ENCODE peak calls at places on chromosomes 6 and 20, in nine cellular contexts. Y, D, E, R, G, B, C, U and H are unnamed samples.

GRCh38 chr6:19822134-19822533 is 15.0 kb upstream of the ID4 start:
- DNase-seq in C (no peak), R (no peak), U (no peak), D (no peak), G (no peak), B (no peak), E (no peak), Y (no peak), H (no peak)

GRCh38 chr20:34042286-34042685 is 48.6 kb downstream of the RALY start:
- DNase-seq in D (no peak), C (no peak), E (no peak), B (no peak), G (no peak), Y (no peak), R (no peak), U (no peak), H (no peak)

GRCh38 chr6:142763205-142763604 is 181.8 kb downstream of the HIVEP2 start:
- DNase-seq in G (no peak), B (no peak), Y (peak), R (peak), E (no peak), U (no peak), D (no peak), C (no peak), H (no peak)

GRCh38 chr6:165383323-165383722 is 73.9 kb upstream of the C6orf118 start:
- DNase-seq in Y (no peak), C (no peak), D (no peak), R (no peak), B (no peak), E (no peak), G (no peak), U (no peak), H (no peak)

GRCh38 chr20:41376349-41376748 is 9.7 kb upstream of the EMILIN3 start:
- DNase-seq in C (no peak), D (no peak), Y (no peak), E (no peak), B (no peak), R (no peak), U (no peak), G (no peak), H (no peak)

GRCh38 chr6:101232946-101233345 is 160.6 kb upstream of the GRIK2 start:
- DNase-seq in E (no peak), B (no peak), C (no peak), U (no peak), R (no peak), Y (no peak), G (no peak), D (no peak), H (no peak)

GRCh38 chr6:155493694-155494143 is 38.1 kb upstream of the NOX3 start:
- DNase-seq in C (peak), D (no peak), R (peak), U (peak), B (no peak), Y (peak), E (peak), G (peak), H (peak)

GRCh38 chr6:73017473-73017872 is 207.8 kb downstream of the KHDC1L start:
- DNase-seq in B (no peak), E (no peak), D (no peak), R (no peak), U (no peak), C (no peak), G (no peak), Y (no peak), H (no peak)

GRCh38 chr20:24577271-24577909 is 108.0 kb downstream of the SYNDIG1 start:
- DNase-seq in B (no peak), G (no peak), Y (no peak), D (no peak), E (no peak), R (no peak), C (no peak), U (no peak), H (no peak)

GRCh38 chr20:34046330-34046729 is 52.6 kb downstream of the RALY start:
- DNase-seq in D (no peak), C (no peak), U (no peak), Y (no peak), B (no peak), E (no peak), G (no peak), R (no peak), H (no peak)

GRCh38 chr6:1389791-1390070 is 355 bp downstream of the FOXF2 start:
- DNase-seq in G (no peak), B (no peak), R (no peak), E (no peak), D (no peak), Y (no peak), C (no peak), U (no peak), H (no peak)

GRCh38 chr6:43221774-43222101 is 7.5 kb downstream of the DNPH1 start:
- DNase-seq in U (no peak), E (no peak), R (no peak), D (no peak), B (no peak), G (no peak), C (no peak), Y (no peak), H (no peak)

GRCh38 chr6:83709748-83710050 is 798 bp upstream of the SNAP91 start:
- DNase-seq in B (no peak), C (no peak), Y (no peak), D (no peak), G (no peak), U (no peak), E (no peak), R (no peak), H (no peak)

GRCh38 chr6:84979541-84979940 is 215.1 kb upstream of the TBX18 start:
- DNase-seq in U (no peak), C (no peak), Y (no peak), G (no peak), E (no peak), D (no peak), R (no peak), B (no peak), H (no peak)

GRCh38 chr20:29497261-29497671 is 1760.2 kb upstream of the DEFB115 start:
- DNase-seq in G (peak), R (peak), C (no peak), D (peak), Y (no peak), B (no peak), U (no peak), E (peak), H (no peak)

GRCh38 chr6:38352636-38353035 is 287.1 kb downstream of the BTBD9 start:
- DNase-seq in C (no peak), E (no peak), B (no peak), U (no peak), G (no peak), D (no peak), Y (peak), R (no peak), H (no peak)

GRCh38 chr20:56630506-56631317 is 1.6 kb downstream of the TFAP2C start:
- DNase-seq in R (no peak), U (no peak), Y (no peak), C (no peak), D (peak), B (no peak), E (peak), G (no peak), H (no peak)

GRCh38 chr6:159109391-159109790 is 59.8 kb upstream of the FNDC1 start:
- DNase-seq in D (no peak), Y (no peak), G (no peak), U (no peak), E (no peak), C (no peak), B (no peak), R (no peak), H (peak)

GRCh38 chr6:13613029-13613594 is 2.0 kb upstream of the NOL7 start:
- DNase-seq in R (no peak), C (no peak), Y (no peak), B (no peak), U (no peak), D (no peak), G (no peak), E (no peak), H (no peak)

GRCh38 chr20:10713161-10713560 is 39.4 kb upstream of the JAG1 start:
- DNase-seq in U (no peak), R (no peak), D (no peak), B (no peak), G (no peak), C (no peak), E (no peak), Y (no peak), H (no peak)

GRCh38 chr6:160667854-160668481 is 3.9 kb upstream of the LPA start:
- DNase-seq in C (no peak), B (peak), Y (no peak), U (no peak), R (peak), G (no peak), E (no peak), D (peak), H (peak)

GRCh38 chr6:113858605-113859348 is 1.6 kb downstream of the MARCKS start:
- DNase-seq in D (peak), B (peak), E (peak), U (peak), C (peak), Y (peak), G (peak), R (peak), H (peak)

GRCh38 chr20:10581823-10582222 is 92.0 kb downstream of the JAG1 start:
- DNase-seq in C (no peak), B (no peak), D (no peak), G (no peak), Y (peak), R (peak), E (no peak), U (no peak), H (no peak)

GRCh38 chr6:9499709-9500108 is 915.2 kb downstream of the TFAP2A start:
- DNase-seq in G (no peak), Y (no peak), B (no peak), U (no peak), C (no peak), E (no peak), R (no peak), D (no peak), H (no peak)

GRCh38 chr6:88914180-88914579 is 49.2 kb downstream of the RNGTT start:
- DNase-seq in D (no peak), C (no peak), B (no peak), Y (no peak), G (no peak), U (no peak), R (peak), E (no peak), H (no peak)

GRCh38 chr6:132365319-132365907 is 35.9 kb downstream of the MOXD1 start:
- DNase-seq in U (no peak), D (no peak), B (no peak), C (no peak), E (no peak), G (no peak), R (no peak), Y (no peak), H (no peak)

GRCh38 chr6:134034951-134035822 is 17.2 kb downstream of the SLC2A12 start:
- DNase-seq in R (no peak), D (no peak), Y (no peak), U (no peak), E (no peak), B (no peak), G (no peak), C (no peak), H (no peak)

GRCh38 chr6:20331625-20332024 is 70.1 kb upstream of the E2F3 start:
- DNase-seq in G (no peak), E (no peak), R (no peak), C (no peak), D (no peak), U (no peak), B (no peak), Y (no peak), H (no peak)

GRCh38 chr6:37651991-37652390 is 45.7 kb downstream of the MDGA1 start:
- DNase-seq in B (no peak), C (no peak), Y (no peak), D (no peak), R (no peak), E (no peak), U (no peak), G (no peak), H (no peak)

GRCh38 chr20:32072168-32072721 is 20.2 kb downstream of the HCK start:
- DNase-seq in Y (no peak), E (no peak), R (no peak), C (no peak), B (no peak), D (no peak), G (no peak), U (no peak), H (no peak)

GRCh38 chr6:113860165-113860955 is 3.2 kb downstream of the MARCKS start:
- DNase-seq in R (no peak), E (peak), B (peak), C (no peak), Y (peak), D (peak), G (peak), U (no peak), H (peak)

GRCh38 chr20:7505152-7505834 is 435.0 kb downstream of the HAO1 start:
- DNase-seq in U (no peak), Y (no peak), E (no peak), R (no peak), G (no peak), B (no peak), C (no peak), D (no peak), H (no peak)

GRCh38 chr20:34522969-34523871 is 7.0 kb downstream of the DYNLRB1 start:
- DNase-seq in B (peak), D (peak), U (no peak), Y (peak), G (no peak), E (peak), C (peak), R (peak), H (peak)

GRCh38 chr6:36272234-36272633 is 2.4 kb downstream of the PNPLA1 start:
- DNase-seq in D (no peak), E (no peak), U (no peak), R (no peak), Y (no peak), B (no peak), G (no peak), C (no peak), H (no peak)

GRCh38 chr20:37567671-37568588 is 40.3 kb upstream of the BLCAP start:
- DNase-seq in U (no peak), D (no peak), Y (no peak), B (no peak), E (no peak), G (no peak), C (no peak), R (peak), H (no peak)
- H3K4me3 ChIP-seq in U (no peak), D (no peak), Y (no peak), B (no peak), E (no peak), G (no peak), C (no peak), R (peak), H (no peak)

GRCh38 chr6:31462964-31463940 is 34.7 kb upstream of the MICB start:
- DNase-seq in G (peak), R (peak), C (peak), B (peak), Y (peak), D (peak), U (peak), E (peak), H (peak)
- H3K4me3 ChIP-seq in G (peak), R (peak), C (peak), B (peak), Y (no peak), D (peak), U (peak), E (peak), H (peak)

DNA sequence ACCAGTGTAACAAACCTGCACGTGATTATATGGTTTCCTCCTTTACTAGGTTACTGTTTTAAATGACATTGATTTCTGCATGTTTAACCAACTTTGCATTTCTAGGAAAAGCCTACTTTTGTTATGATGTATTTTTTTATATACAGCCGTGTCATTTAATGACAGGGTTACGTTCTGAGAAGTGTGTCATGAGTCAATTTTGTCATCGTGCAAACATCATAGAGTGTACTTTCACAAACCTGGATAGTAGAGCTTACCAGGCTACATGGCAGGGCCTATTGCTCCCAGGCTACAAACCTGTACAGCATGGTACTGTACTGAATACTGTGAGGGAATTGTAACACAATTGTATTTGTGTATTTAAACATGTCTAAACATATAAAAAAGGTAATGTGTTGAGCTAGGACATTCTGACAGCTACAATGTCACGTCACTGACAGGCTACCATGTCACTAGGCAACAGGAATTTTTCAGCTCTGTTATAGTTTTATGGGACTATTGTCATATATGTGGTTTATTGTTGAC is 205.3 kb downstream of the PRL start:
- DNase-seq in G (no peak), C (no peak), B (no peak), R (no peak), D (no peak), Y (no peak), E (no peak), U (no peak), H (no peak)
- H3K4me3 ChIP-seq in G (no peak), C (no peak), B (no peak), R (no peak), D (no peak), Y (no peak), E (no peak), U (no peak), H (no peak)

GRCh38 chr6:75808507-75808906 is 59.5 kb downstream of the MYO6 start:
- DNase-seq in E (no peak), Y (no peak), D (no peak), C (no peak), B (no peak), R (no peak), G (no peak), U (no peak), H (no peak)
- H3K4me3 ChIP-seq in E (no peak), Y (no peak), D (no peak), C (no peak), B (no peak), R (no peak), G (no peak), U (no peak), H (no peak)

DNA sequence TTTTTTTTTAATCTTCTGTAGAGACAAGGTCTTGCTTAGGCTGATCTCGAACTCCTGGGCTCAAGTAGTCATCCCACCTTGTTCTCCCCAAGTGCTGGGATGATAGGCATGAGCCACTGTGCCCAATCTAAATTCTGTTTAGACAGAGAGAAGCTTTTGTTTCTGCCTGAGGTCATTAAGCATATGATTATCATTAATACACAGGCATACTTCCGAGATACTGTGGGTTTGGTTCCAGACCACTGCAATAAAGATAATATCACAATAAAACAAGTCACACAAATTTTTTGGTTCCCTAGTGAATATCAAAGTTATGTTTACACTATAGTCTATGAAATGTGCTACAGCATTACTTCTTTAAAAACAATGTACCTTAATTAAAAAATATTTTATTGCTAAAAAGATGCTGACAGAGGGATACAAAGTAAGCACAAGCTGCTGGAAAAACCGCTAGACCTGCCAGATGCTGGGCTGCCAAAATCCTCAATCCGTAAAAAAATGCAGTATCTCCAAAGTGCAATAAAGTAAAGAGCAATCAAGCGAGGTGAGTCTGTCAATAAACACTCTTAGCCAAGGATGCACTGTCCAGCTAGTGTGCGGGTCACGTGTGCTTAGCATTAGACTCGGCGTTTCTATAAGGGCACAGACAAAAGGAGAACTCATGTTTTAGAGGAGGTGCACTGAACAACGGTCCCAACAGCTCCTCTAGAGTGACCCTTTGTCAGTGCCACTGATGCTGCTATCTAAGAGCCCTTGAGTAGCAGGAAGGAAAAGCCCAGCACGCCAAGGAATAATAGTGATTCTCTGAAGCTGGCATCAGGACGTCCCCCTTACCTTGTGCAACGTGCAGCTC is 16.1 kb downstream of the TXNDC5 start:
- DNase-seq in C (no peak), B (no peak), Y (no peak), R (no peak), E (no peak), U (no peak), D (peak), G (no peak), H (no peak)
- H3K4me3 ChIP-seq in C (no peak), B (no peak), Y (no peak), R (no peak), E (no peak), U (no peak), D (no peak), G (no peak), H (no peak)

GRCh38 chr20:59032023-59032712 is at the start of gene ATP5F1E:
- DNase-seq in E (peak), C (peak), D (peak), U (peak), B (peak), G (peak), Y (peak), R (peak), H (peak)

GRCh38 chr20:59028812-59029211 is 3.3 kb downstream of the ATP5F1E start:
- DNase-seq in E (no peak), U (no peak), G (no peak), R (no peak), B (no peak), Y (peak), D (no peak), C (no peak), H (no peak)

GRCh38 chr20:59031326-59032022 is 661 bp downstream of the ATP5F1E start:
- DNase-seq in C (no peak), U (no peak), R (no peak), Y (no peak), B (no peak), E (peak), G (no peak), D (no peak), H (no peak)

GRCh38 chr20:59032713-59033059 is 551 bp upstream of the ATP5F1E start:
- DNase-seq in Y (peak), B (no peak), G (no peak), R (no peak), C (no peak), U (no peak), E (no peak), D (peak), H (no peak)

DNA sequence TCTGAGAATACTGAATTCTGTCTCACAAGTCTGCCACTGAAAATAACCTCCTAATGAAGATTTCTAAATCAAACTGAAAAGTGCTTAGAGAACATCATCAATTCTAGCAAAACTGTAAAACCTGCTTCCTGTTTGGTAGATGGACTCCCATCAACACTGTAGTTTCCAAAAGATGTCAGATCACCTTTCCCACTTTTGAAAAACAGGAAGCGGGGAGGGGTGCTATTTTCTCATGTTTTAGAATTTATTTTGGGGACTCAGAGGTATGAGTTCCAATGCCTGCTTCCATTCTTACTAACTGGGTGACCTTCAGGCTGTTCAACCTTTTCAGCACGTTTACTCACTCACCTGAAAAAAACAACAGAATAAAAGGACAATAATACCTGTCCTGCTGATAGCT is 1.2 kb downstream of the ATP5F1E start:
- DNase-seq in E (no peak), Y (no peak), U (no peak), G (no peak), C (no peak), B (no peak), R (no peak), D (no peak), H (no peak)
- H3K4me3 ChIP-seq in E (peak), Y (peak), U (peak), G (peak), C (peak), B (no peak), R (peak), D (peak), H (peak)

GRCh38 chr6:5672581-5673011 is 334.1 kb downstream of the NRN1 start:
- DNase-seq in D (no peak), B (no peak), R (peak), C (no peak), G (peak), E (no peak), Y (peak), U (no peak), H (no peak)

GRCh38 chr6:5673016-5673415 is 333.7 kb downstream of the NRN1 start:
- DNase-seq in C (no peak), E (no peak), Y (no peak), B (no peak), U (no peak), G (no peak), D (no peak), R (no peak), H (no peak)

GRCh38 chr6:5670381-5670780 is 336.3 kb downstream of the NRN1 start:
- DNase-seq in U (no peak), B (no peak), C (no peak), G (no peak), D (no peak), E (no peak), Y (no peak), R (no peak), H (no peak)

GRCh38 chr6:5671162-5671561 is 335.6 kb downstream of the NRN1 start:
- DNase-seq in D (no peak), C (no peak), E (no peak), B (no peak), R (peak), U (no peak), Y (peak), G (no peak), H (no peak)

GRCh38 chr6:5671604-5672559 is 334.8 kb downstream of the NRN1 start:
- DNase-seq in B (no peak), E (no peak), D (no peak), U (no peak), C (no peak), R (peak), G (peak), Y (no peak), H (no peak)
- H3K4me3 ChIP-seq in B (no peak), E (no peak), D (no peak), U (peak), C (no peak), R (peak), G (peak), Y (no peak), H (no peak)